ENCODE peak calls at places on chromosomes 13 and 19, in four cellular contexts. One of them, this sample, is unnamed.

GRCh38 chr19:8811315-8812172 is 20.6 kb downstream of the ZNF558 start:
- DNase-seq in neural crest cell: no peak
- DNase-seq in pancreas: no peak
- DNase-seq in thoracic aorta: no peak
- DNase-seq in this sample: no peak

GRCh38 chr19:6730941-6731670 is 6.3 kb downstream of the GPR108 start:
- DNase-seq in neural crest cell: no peak
- DNase-seq in pancreas: no peak
- DNase-seq in thoracic aorta: no peak
- DNase-seq in this sample: no peak

GRCh38 chr13:66102864-66103263 is 1127.3 kb downstream of the PCDH9 start:
- DNase-seq in neural crest cell: no peak
- DNase-seq in pancreas: no peak
- DNase-seq in thoracic aorta: no peak
- DNase-seq in this sample: no peak

GRCh38 chr19:11426656-11427055 is 7.5 kb upstream of the RGL3 start:
- DNase-seq in neural crest cell: no peak
- DNase-seq in pancreas: no peak
- DNase-seq in thoracic aorta: no peak
- DNase-seq in this sample: no peak

GRCh38 chr13:76707360-76707759 is 178.8 kb downstream of the KCTD12 start:
- DNase-seq in neural crest cell: no peak
- DNase-seq in pancreas: no peak
- DNase-seq in thoracic aorta: no peak
- DNase-seq in this sample: no peak

GRCh38 chr19:45144431-45145269 is 16.1 kb downstream of the NKPD1 start:
- DNase-seq in neural crest cell: no peak
- DNase-seq in pancreas: no peak
- DNase-seq in thoracic aorta: no peak
- DNase-seq in this sample: no peak

GRCh38 chr13:31046711-31047279 is 114.3 kb downstream of the TEX26 start:
- DNase-seq in neural crest cell: no peak
- DNase-seq in pancreas: no peak
- DNase-seq in thoracic aorta: no peak
- DNase-seq in this sample: no peak

GRCh38 chr13:105220886-105221285 is 1314.6 kb downstream of the EFNB2 start:
- DNase-seq in neural crest cell: no peak
- DNase-seq in pancreas: no peak
- DNase-seq in thoracic aorta: no peak
- DNase-seq in this sample: no peak

GRCh38 chr13:42247883-42248282 is 24.1 kb upstream of the AKAP11 start:
- DNase-seq in neural crest cell: no peak
- DNase-seq in pancreas: no peak
- DNase-seq in thoracic aorta: no peak
- DNase-seq in this sample: no peak

GRCh38 chr13:91946498-91947070 is 548.2 kb downstream of the GPC5 start:
- DNase-seq in neural crest cell: peak
- DNase-seq in pancreas: no peak
- DNase-seq in thoracic aorta: no peak
- DNase-seq in this sample: no peak
- TF ChIP-seq CTCF in neural crest cell: peak
- TF ChIP-seq CTCF in pancreas: peak
- TF ChIP-seq CTCF in thoracic aorta: no peak
- TF ChIP-seq CTCF in this sample: peak

GRCh38 chr19:4589579-4590410 is 30.3 kb upstream of the SEMA6B start:
- DNase-seq in neural crest cell: peak
- DNase-seq in pancreas: no peak
- DNase-seq in thoracic aorta: no peak
- DNase-seq in this sample: no peak
- TF ChIP-seq CTCF in neural crest cell: peak
- TF ChIP-seq CTCF in pancreas: peak
- TF ChIP-seq CTCF in thoracic aorta: peak
- TF ChIP-seq CTCF in this sample: peak

GRCh38 chr13:36509369-36509768 is 77.1 kb downstream of the CCNA1 start:
- DNase-seq in neural crest cell: no peak
- DNase-seq in pancreas: no peak
- DNase-seq in thoracic aorta: no peak
- DNase-seq in this sample: no peak
- TF ChIP-seq CTCF in neural crest cell: peak
- TF ChIP-seq CTCF in pancreas: no peak
- TF ChIP-seq CTCF in thoracic aorta: no peak
- TF ChIP-seq CTCF in this sample: peak

DNA sequence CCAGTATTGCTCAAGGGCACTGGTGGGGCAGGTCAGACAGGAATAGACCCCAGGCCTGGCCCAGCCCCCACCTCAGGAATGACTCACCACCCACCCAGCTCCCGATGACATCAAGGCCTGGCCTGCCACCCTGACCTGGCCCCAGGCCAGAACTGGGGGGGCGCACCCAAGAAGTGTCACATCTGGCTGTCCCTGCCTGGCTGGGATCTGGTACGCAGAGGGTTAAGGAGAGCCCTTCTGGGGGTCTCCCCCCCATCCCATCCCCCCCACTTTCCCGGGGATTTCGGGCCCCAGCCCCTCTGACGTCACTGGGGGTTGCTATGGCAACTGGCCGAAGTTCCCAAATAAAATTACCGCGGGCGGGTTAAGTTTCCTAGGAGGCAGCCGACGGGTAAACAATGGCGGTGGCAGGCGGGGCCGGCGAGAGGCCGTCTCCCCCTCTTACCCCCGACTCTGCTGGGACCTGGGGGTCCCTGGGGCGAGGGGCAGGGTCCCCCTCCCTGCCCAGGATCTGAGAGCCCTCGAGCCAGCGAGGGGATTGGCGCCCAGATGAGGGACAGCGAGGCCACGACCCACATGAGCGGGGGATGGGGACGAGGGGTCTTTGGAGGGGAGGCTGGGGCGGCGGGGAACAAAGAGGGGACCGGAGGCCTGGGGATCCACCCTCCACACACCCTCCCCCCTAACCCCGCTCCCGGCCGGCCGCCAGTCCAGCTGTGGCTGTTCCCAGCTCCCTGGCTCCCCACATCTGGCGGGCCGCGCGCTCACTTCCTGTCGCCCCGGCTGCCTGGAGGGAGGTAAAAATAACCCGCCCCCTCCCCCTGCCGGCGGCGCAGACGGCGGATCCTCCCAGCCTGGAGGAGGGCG is 29.7 kb upstream of the NANOS3 start:
- DNase-seq in neural crest cell: peak
- DNase-seq in pancreas: peak
- DNase-seq in thoracic aorta: peak
- DNase-seq in this sample: peak
- TF ChIP-seq CTCF in neural crest cell: peak
- TF ChIP-seq CTCF in pancreas: no peak
- TF ChIP-seq CTCF in thoracic aorta: no peak
- TF ChIP-seq CTCF in this sample: peak

DNA sequence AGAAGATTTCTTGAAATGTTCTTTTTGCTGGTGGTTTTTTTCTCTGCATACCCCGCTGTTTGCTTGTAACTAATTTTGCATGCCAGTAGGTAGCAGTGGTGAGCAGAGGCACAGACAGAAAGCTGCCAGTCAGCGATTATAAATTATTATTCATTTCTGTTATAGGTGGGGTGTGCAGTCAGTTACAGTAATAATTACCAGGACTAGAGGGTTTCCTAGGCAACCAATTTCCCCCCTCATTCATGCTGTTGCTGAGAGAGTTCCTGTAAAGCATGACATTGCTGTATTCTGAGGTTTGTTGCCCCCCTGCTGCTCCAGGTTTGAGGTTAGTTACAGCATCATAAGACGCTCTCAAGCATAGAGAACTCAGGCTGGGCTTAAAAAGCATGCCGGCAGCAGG is 104.5 kb downstream of the URI1 start:
- DNase-seq in neural crest cell: no peak
- DNase-seq in pancreas: no peak
- DNase-seq in thoracic aorta: no peak
- DNase-seq in this sample: no peak
- TF ChIP-seq CTCF in neural crest cell: peak
- TF ChIP-seq CTCF in pancreas: no peak
- TF ChIP-seq CTCF in thoracic aorta: no peak
- TF ChIP-seq CTCF in this sample: peak

GRCh38 chr13:85586422-85586831 is 212.8 kb downstream of the SLITRK6 start:
- DNase-seq in neural crest cell: no peak
- DNase-seq in pancreas: no peak
- DNase-seq in thoracic aorta: no peak
- DNase-seq in this sample: no peak

GRCh38 chr13:85586856-85587255 is 212.4 kb downstream of the SLITRK6 start:
- DNase-seq in neural crest cell: no peak
- DNase-seq in pancreas: no peak
- DNase-seq in thoracic aorta: no peak
- DNase-seq in this sample: no peak

GRCh38 chr13:85588359-85588758 is 210.9 kb downstream of the SLITRK6 start:
- DNase-seq in neural crest cell: no peak
- DNase-seq in pancreas: no peak
- DNase-seq in thoracic aorta: no peak
- DNase-seq in this sample: no peak

GRCh38 chr13:85582890-85583289 is 216.3 kb downstream of the SLITRK6 start:
- DNase-seq in neural crest cell: no peak
- DNase-seq in pancreas: no peak
- DNase-seq in thoracic aorta: no peak
- DNase-seq in this sample: no peak
- TF ChIP-seq CTCF in neural crest cell: no peak
- TF ChIP-seq CTCF in pancreas: no peak
- TF ChIP-seq CTCF in thoracic aorta: no peak
- TF ChIP-seq CTCF in this sample: no peak

GRCh38 chr13:91154553-91154952 is 192.9 kb upstream of the MIR17HG start:
- DNase-seq in neural crest cell: no peak
- DNase-seq in pancreas: no peak
- DNase-seq in thoracic aorta: no peak
- DNase-seq in this sample: no peak

GRCh38 chr13:91157273-91158014 is 190.0 kb upstream of the MIR17HG start:
- DNase-seq in neural crest cell: no peak
- DNase-seq in pancreas: no peak
- DNase-seq in thoracic aorta: no peak
- DNase-seq in this sample: no peak

GRCh38 chr13:91154954-91155353 is 192.5 kb upstream of the MIR17HG start:
- DNase-seq in neural crest cell: no peak
- DNase-seq in pancreas: no peak
- DNase-seq in thoracic aorta: no peak
- DNase-seq in this sample: no peak

GRCh38 chr13:91155512-91156114 is 191.9 kb upstream of the MIR17HG start:
- DNase-seq in neural crest cell: no peak
- DNase-seq in pancreas: no peak
- DNase-seq in thoracic aorta: no peak
- DNase-seq in this sample: no peak

GRCh38 chr13:91158015-91158390 is 189.5 kb upstream of the MIR17HG start:
- DNase-seq in neural crest cell: no peak
- DNase-seq in pancreas: no peak
- DNase-seq in thoracic aorta: no peak
- DNase-seq in this sample: no peak
- TF ChIP-seq CTCF in neural crest cell: peak
- TF ChIP-seq CTCF in pancreas: no peak
- TF ChIP-seq CTCF in thoracic aorta: peak
- TF ChIP-seq CTCF in this sample: peak

DNA sequence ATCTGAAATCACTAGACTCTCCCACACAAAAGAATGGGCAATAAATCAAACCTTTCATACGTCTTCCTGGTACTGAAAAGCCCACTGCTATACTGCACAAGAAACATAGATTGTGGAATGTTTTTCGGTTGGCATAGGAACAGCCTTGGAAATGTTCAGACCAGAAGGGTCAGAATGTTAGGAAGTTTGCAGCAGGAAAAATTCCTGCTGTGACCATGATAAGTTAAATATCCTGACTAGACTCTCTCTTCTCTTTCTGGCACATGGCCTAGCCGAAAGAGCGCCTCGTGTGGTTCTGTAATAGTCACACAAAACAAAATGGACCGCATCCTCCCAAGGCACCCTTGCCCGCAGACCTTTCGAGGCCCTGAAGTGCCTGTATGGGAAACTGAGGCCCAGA is 427.2 kb downstream of the COG6 start:
- DNase-seq in neural crest cell: no peak
- DNase-seq in pancreas: no peak
- DNase-seq in thoracic aorta: no peak
- DNase-seq in this sample: no peak
- TF ChIP-seq CTCF in neural crest cell: no peak
- TF ChIP-seq CTCF in pancreas: no peak
- TF ChIP-seq CTCF in thoracic aorta: no peak
- TF ChIP-seq CTCF in this sample: no peak

This sample was measured in type B pancreatic cell.